ENCODE peak calls at places on chromosomes 4 and X, in six cellular contexts. One of them, this sample, is unnamed.

GRCh38 chrX:150664290-150664689 is 28.9 kb upstream of the MTMR1 start:
- DNase-seq in activated CD8-positive, alpha-beta memory T cell treated with anti-CD3 and anti-CD28 coated beads, Interleukin-2, amount 50 U/mL, for 48 hours: no peak
- DNase-seq in stimulated activated CD4-positive, alpha-beta T cell treated with anti-CD3 and anti-CD28 coated beads, Interleukin-15, amount 100 ng/mL, for 1 hour: no peak
- DNase-seq in HFF-Myc: no peak
- DNase-seq in neural progenitor cell: no peak
- DNase-seq in HFFc6: no peak
- DNase-seq in this sample: peak; percentile 64

GRCh38 chrX:39859991-39860861 is 237.5 kb downstream of the BCOR start:
- DNase-seq in HFF-Myc: peak; percentile 45
- DNase-seq in HFFc6: peak; percentile 44
- DNase-seq in stimulated activated CD4-positive, alpha-beta T cell treated with anti-CD3 and anti-CD28 coated beads, Interleukin-15, amount 100 ng/mL, for 1 hour: peak; percentile 63
- DNase-seq in activated CD8-positive, alpha-beta memory T cell treated with anti-CD3 and anti-CD28 coated beads, Interleukin-2, amount 50 U/mL, for 48 hours: peak; percentile 79
- DNase-seq in neural progenitor cell: peak; percentile 70
- DNase-seq in this sample: no peak

GRCh38 chrX:110992611-110993010 is 103.4 kb upstream of the PAK3 start:
- DNase-seq in HFFc6: no peak
- DNase-seq in activated CD8-positive, alpha-beta memory T cell treated with anti-CD3 and anti-CD28 coated beads, Interleukin-2, amount 50 U/mL, for 48 hours: no peak
- DNase-seq in neural progenitor cell: peak; percentile 65
- DNase-seq in HFF-Myc: no peak
- DNase-seq in stimulated activated CD4-positive, alpha-beta T cell treated with anti-CD3 and anti-CD28 coated beads, Interleukin-15, amount 100 ng/mL, for 1 hour: no peak
- DNase-seq in this sample: no peak

GRCh38 chrX:69387559-69388487 is 116.3 kb upstream of the NALF2 start:
- DNase-seq in stimulated activated CD4-positive, alpha-beta T cell treated with anti-CD3 and anti-CD28 coated beads, Interleukin-15, amount 100 ng/mL, for 1 hour: peak; percentile 3
- DNase-seq in HFF-Myc: no peak
- DNase-seq in HFFc6: peak; percentile 5
- DNase-seq in activated CD8-positive, alpha-beta memory T cell treated with anti-CD3 and anti-CD28 coated beads, Interleukin-2, amount 50 U/mL, for 48 hours: peak; percentile 61
- DNase-seq in neural progenitor cell: peak; percentile 92
- DNase-seq in this sample: no peak

GRCh38 chr4:1458581-1458980 is 52.3 kb upstream of the NKX1-1 start:
- DNase-seq in neural progenitor cell: no peak
- DNase-seq in HFF-Myc: no peak
- DNase-seq in stimulated activated CD4-positive, alpha-beta T cell treated with anti-CD3 and anti-CD28 coated beads, Interleukin-15, amount 100 ng/mL, for 1 hour: no peak
- DNase-seq in activated CD8-positive, alpha-beta memory T cell treated with anti-CD3 and anti-CD28 coated beads, Interleukin-2, amount 50 U/mL, for 48 hours: no peak
- DNase-seq in HFFc6: no peak
- DNase-seq in this sample: no peak

GRCh38 chr4:37219251-37219650 is 25.3 kb upstream of the NWD2 start:
- DNase-seq in activated CD8-positive, alpha-beta memory T cell treated with anti-CD3 and anti-CD28 coated beads, Interleukin-2, amount 50 U/mL, for 48 hours: no peak
- DNase-seq in neural progenitor cell: no peak
- DNase-seq in stimulated activated CD4-positive, alpha-beta T cell treated with anti-CD3 and anti-CD28 coated beads, Interleukin-15, amount 100 ng/mL, for 1 hour: no peak
- DNase-seq in HFF-Myc: no peak
- DNase-seq in HFFc6: no peak
- DNase-seq in this sample: no peak

GRCh38 chr4:73698217-73698616 is 42.2 kb upstream of the CXCL8 start:
- DNase-seq in HFFc6: no peak
- DNase-seq in neural progenitor cell: peak; percentile 7
- DNase-seq in stimulated activated CD4-positive, alpha-beta T cell treated with anti-CD3 and anti-CD28 coated beads, Interleukin-15, amount 100 ng/mL, for 1 hour: no peak
- DNase-seq in HFF-Myc: no peak
- DNase-seq in activated CD8-positive, alpha-beta memory T cell treated with anti-CD3 and anti-CD28 coated beads, Interleukin-2, amount 50 U/mL, for 48 hours: no peak
- DNase-seq in this sample: no peak

GRCh38 chr4:73707269-73707875 is 33.0 kb upstream of the CXCL8 start:
- DNase-seq in stimulated activated CD4-positive, alpha-beta T cell treated with anti-CD3 and anti-CD28 coated beads, Interleukin-15, amount 100 ng/mL, for 1 hour: no peak
- DNase-seq in activated CD8-positive, alpha-beta memory T cell treated with anti-CD3 and anti-CD28 coated beads, Interleukin-2, amount 50 U/mL, for 48 hours: no peak
- DNase-seq in neural progenitor cell: no peak
- DNase-seq in HFF-Myc: no peak
- DNase-seq in HFFc6: no peak
- DNase-seq in this sample: no peak

GRCh38 chr4:114312349-114312748 is 286.3 kb upstream of the UGT8 start:
- DNase-seq in HFFc6: no peak
- DNase-seq in activated CD8-positive, alpha-beta memory T cell treated with anti-CD3 and anti-CD28 coated beads, Interleukin-2, amount 50 U/mL, for 48 hours: no peak
- DNase-seq in stimulated activated CD4-positive, alpha-beta T cell treated with anti-CD3 and anti-CD28 coated beads, Interleukin-15, amount 100 ng/mL, for 1 hour: no peak
- DNase-seq in neural progenitor cell: peak; percentile 2
- DNase-seq in HFF-Myc: no peak
- DNase-seq in this sample: no peak

GRCh38 chr4:117801756-117802155 is 232.5 kb upstream of the NDST3 start:
- DNase-seq in HFF-Myc: no peak
- DNase-seq in HFFc6: no peak
- DNase-seq in activated CD8-positive, alpha-beta memory T cell treated with anti-CD3 and anti-CD28 coated beads, Interleukin-2, amount 50 U/mL, for 48 hours: no peak
- DNase-seq in stimulated activated CD4-positive, alpha-beta T cell treated with anti-CD3 and anti-CD28 coated beads, Interleukin-15, amount 100 ng/mL, for 1 hour: no peak
- DNase-seq in neural progenitor cell: no peak
- DNase-seq in this sample: no peak

GRCh38 chrX:129759576-129760061 is 20.1 kb upstream of the SASH3 start:
- DNase-seq in HFFc6: peak; percentile 72
- DNase-seq in stimulated activated CD4-positive, alpha-beta T cell treated with anti-CD3 and anti-CD28 coated beads, Interleukin-15, amount 100 ng/mL, for 1 hour: no peak
- DNase-seq in HFF-Myc: no peak
- DNase-seq in neural progenitor cell: peak; percentile 34
- DNase-seq in activated CD8-positive, alpha-beta memory T cell treated with anti-CD3 and anti-CD28 coated beads, Interleukin-2, amount 50 U/mL, for 48 hours: peak; percentile 69
- DNase-seq in this sample: peak; percentile 71

GRCh38 chrX:40237745-40238178 is 140.0 kb upstream of the BCOR start:
- DNase-seq in neural progenitor cell: peak; percentile 67
- DNase-seq in stimulated activated CD4-positive, alpha-beta T cell treated with anti-CD3 and anti-CD28 coated beads, Interleukin-15, amount 100 ng/mL, for 1 hour: no peak
- DNase-seq in HFF-Myc: no peak
- DNase-seq in HFFc6: no peak
- DNase-seq in activated CD8-positive, alpha-beta memory T cell treated with anti-CD3 and anti-CD28 coated beads, Interleukin-2, amount 50 U/mL, for 48 hours: no peak
- DNase-seq in this sample: no peak

GRCh38 chr4:81885016-81885415 is 413.3 kb upstream of the RASGEF1B start:
- DNase-seq in activated CD8-positive, alpha-beta memory T cell treated with anti-CD3 and anti-CD28 coated beads, Interleukin-2, amount 50 U/mL, for 48 hours: no peak
- DNase-seq in stimulated activated CD4-positive, alpha-beta T cell treated with anti-CD3 and anti-CD28 coated beads, Interleukin-15, amount 100 ng/mL, for 1 hour: no peak
- DNase-seq in neural progenitor cell: no peak
- DNase-seq in HFF-Myc: no peak
- DNase-seq in HFFc6: no peak
- DNase-seq in this sample: no peak

GRCh38 chr4:7027284-7027683 is 15.9 kb upstream of the TADA2B start:
- DNase-seq in stimulated activated CD4-positive, alpha-beta T cell treated with anti-CD3 and anti-CD28 coated beads, Interleukin-15, amount 100 ng/mL, for 1 hour: no peak
- DNase-seq in HFFc6: no peak
- DNase-seq in neural progenitor cell: no peak
- DNase-seq in HFF-Myc: no peak
- DNase-seq in activated CD8-positive, alpha-beta memory T cell treated with anti-CD3 and anti-CD28 coated beads, Interleukin-2, amount 50 U/mL, for 48 hours: no peak
- DNase-seq in this sample: peak; percentile 10

GRCh38 chr4:113331811-113332210 is 282.4 kb downstream of the ANK2 start:
- DNase-seq in stimulated activated CD4-positive, alpha-beta T cell treated with anti-CD3 and anti-CD28 coated beads, Interleukin-15, amount 100 ng/mL, for 1 hour: no peak
- DNase-seq in HFFc6: no peak
- DNase-seq in neural progenitor cell: no peak
- DNase-seq in activated CD8-positive, alpha-beta memory T cell treated with anti-CD3 and anti-CD28 coated beads, Interleukin-2, amount 50 U/mL, for 48 hours: no peak
- DNase-seq in HFF-Myc: no peak
- DNase-seq in this sample: no peak

GRCh38 chr4:171834640-171835039 is 21.4 kb downstream of the GALNTL6 start:
- DNase-seq in neural progenitor cell: no peak
- DNase-seq in activated CD8-positive, alpha-beta memory T cell treated with anti-CD3 and anti-CD28 coated beads, Interleukin-2, amount 50 U/mL, for 48 hours: no peak
- DNase-seq in HFF-Myc: no peak
- DNase-seq in stimulated activated CD4-positive, alpha-beta T cell treated with anti-CD3 and anti-CD28 coated beads, Interleukin-15, amount 100 ng/mL, for 1 hour: no peak
- DNase-seq in HFFc6: no peak
- DNase-seq in this sample: no peak

GRCh38 chr4:139550724-139551429 is 5.1 kb downstream of the SETD7 start:
- DNase-seq in HFF-Myc: no peak
- DNase-seq in activated CD8-positive, alpha-beta memory T cell treated with anti-CD3 and anti-CD28 coated beads, Interleukin-2, amount 50 U/mL, for 48 hours: no peak
- DNase-seq in HFFc6: no peak
- DNase-seq in neural progenitor cell: peak; percentile 40
- DNase-seq in stimulated activated CD4-positive, alpha-beta T cell treated with anti-CD3 and anti-CD28 coated beads, Interleukin-15, amount 100 ng/mL, for 1 hour: no peak
- DNase-seq in this sample: no peak

GRCh38 chr4:185840201-185840600 is 28.2 kb upstream of the SORBS2 start:
- DNase-seq in activated CD8-positive, alpha-beta memory T cell treated with anti-CD3 and anti-CD28 coated beads, Interleukin-2, amount 50 U/mL, for 48 hours: no peak
- DNase-seq in HFF-Myc: no peak
- DNase-seq in stimulated activated CD4-positive, alpha-beta T cell treated with anti-CD3 and anti-CD28 coated beads, Interleukin-15, amount 100 ng/mL, for 1 hour: no peak
- DNase-seq in neural progenitor cell: no peak
- DNase-seq in HFFc6: peak; percentile 37
- DNase-seq in this sample: no peak

GRCh38 chr4:54232151-54232688 is 3.1 kb downstream of the PDGFRA start:
- DNase-seq in HFF-Myc: no peak
- DNase-seq in activated CD8-positive, alpha-beta memory T cell treated with anti-CD3 and anti-CD28 coated beads, Interleukin-2, amount 50 U/mL, for 48 hours: peak; percentile 55
- DNase-seq in HFFc6: no peak
- DNase-seq in neural progenitor cell: peak; percentile 25
- DNase-seq in stimulated activated CD4-positive, alpha-beta T cell treated with anti-CD3 and anti-CD28 coated beads, Interleukin-15, amount 100 ng/mL, for 1 hour: no peak
- DNase-seq in this sample: peak; percentile 59

GRCh38 chrX:51461053-51462050 is 35.0 kb downstream of the NUDT11 start:
- DNase-seq in activated CD8-positive, alpha-beta memory T cell treated with anti-CD3 and anti-CD28 coated beads, Interleukin-2, amount 50 U/mL, for 48 hours: no peak
- DNase-seq in neural progenitor cell: peak; percentile 45
- DNase-seq in stimulated activated CD4-positive, alpha-beta T cell treated with anti-CD3 and anti-CD28 coated beads, Interleukin-15, amount 100 ng/mL, for 1 hour: no peak
- DNase-seq in HFFc6: no peak
- DNase-seq in HFF-Myc: no peak
- DNase-seq in this sample: no peak

GRCh38 chrX:130728208-130728607 is 174.8 kb downstream of the ENOX2 start:
- DNase-seq in neural progenitor cell: no peak
- DNase-seq in activated CD8-positive, alpha-beta memory T cell treated with anti-CD3 and anti-CD28 coated beads, Interleukin-2, amount 50 U/mL, for 48 hours: no peak
- DNase-seq in HFF-Myc: no peak
- DNase-seq in stimulated activated CD4-positive, alpha-beta T cell treated with anti-CD3 and anti-CD28 coated beads, Interleukin-15, amount 100 ng/mL, for 1 hour: no peak
- DNase-seq in HFFc6: peak; percentile 66
- DNase-seq in this sample: no peak

GRCh38 chrX:119753639-119754257 is 4.6 kb upstream of the SOWAHD start:
- DNase-seq in HFFc6: peak; percentile 27
- DNase-seq in HFF-Myc: no peak
- DNase-seq in activated CD8-positive, alpha-beta memory T cell treated with anti-CD3 and anti-CD28 coated beads, Interleukin-2, amount 50 U/mL, for 48 hours: no peak
- DNase-seq in neural progenitor cell: peak; percentile 48
- DNase-seq in stimulated activated CD4-positive, alpha-beta T cell treated with anti-CD3 and anti-CD28 coated beads, Interleukin-15, amount 100 ng/mL, for 1 hour: no peak
- DNase-seq in this sample: no peak

GRCh38 chrX:69082753-69083150 is 82.5 kb downstream of the PJA1 start:
- DNase-seq in stimulated activated CD4-positive, alpha-beta T cell treated with anti-CD3 and anti-CD28 coated beads, Interleukin-15, amount 100 ng/mL, for 1 hour: no peak
- DNase-seq in HFF-Myc: no peak
- DNase-seq in activated CD8-positive, alpha-beta memory T cell treated with anti-CD3 and anti-CD28 coated beads, Interleukin-2, amount 50 U/mL, for 48 hours: no peak
- DNase-seq in HFFc6: no peak
- DNase-seq in neural progenitor cell: no peak
- DNase-seq in this sample: no peak

GRCh38 chr4:123418486-123418931 is 21.9 kb downstream of the SPRY1 start:
- DNase-seq in stimulated activated CD4-positive, alpha-beta T cell treated with anti-CD3 and anti-CD28 coated beads, Interleukin-15, amount 100 ng/mL, for 1 hour: no peak
- DNase-seq in HFF-Myc: peak; percentile 56
- DNase-seq in HFFc6: peak; percentile 85
- DNase-seq in neural progenitor cell: peak; percentile 92
- DNase-seq in activated CD8-positive, alpha-beta memory T cell treated with anti-CD3 and anti-CD28 coated beads, Interleukin-2, amount 50 U/mL, for 48 hours: no peak
- DNase-seq in this sample: no peak

GRCh38 chr4:92862509-92862908 is 558.7 kb downstream of the GRID2 start:
- DNase-seq in activated CD8-positive, alpha-beta memory T cell treated with anti-CD3 and anti-CD28 coated beads, Interleukin-2, amount 50 U/mL, for 48 hours: no peak
- DNase-seq in stimulated activated CD4-positive, alpha-beta T cell treated with anti-CD3 and anti-CD28 coated beads, Interleukin-15, amount 100 ng/mL, for 1 hour: no peak
- DNase-seq in HFF-Myc: no peak
- DNase-seq in neural progenitor cell: no peak
- DNase-seq in HFFc6: no peak
- DNase-seq in this sample: no peak

GRCh38 chr4:135277116-135277979 is 1075.8 kb upstream of the PABPC4L start:
- DNase-seq in neural progenitor cell: no peak
- DNase-seq in HFF-Myc: no peak
- DNase-seq in stimulated activated CD4-positive, alpha-beta T cell treated with anti-CD3 and anti-CD28 coated beads, Interleukin-15, amount 100 ng/mL, for 1 hour: no peak
- DNase-seq in activated CD8-positive, alpha-beta memory T cell treated with anti-CD3 and anti-CD28 coated beads, Interleukin-2, amount 50 U/mL, for 48 hours: no peak
- DNase-seq in HFFc6: peak; percentile 68
- DNase-seq in this sample: no peak

GRCh38 chrX:141668371-141668770 is 30.2 kb downstream of the SPANXD start:
- DNase-seq in activated CD8-positive, alpha-beta memory T cell treated with anti-CD3 and anti-CD28 coated beads, Interleukin-2, amount 50 U/mL, for 48 hours: no peak
- DNase-seq in stimulated activated CD4-positive, alpha-beta T cell treated with anti-CD3 and anti-CD28 coated beads, Interleukin-15, amount 100 ng/mL, for 1 hour: no peak
- DNase-seq in HFFc6: no peak
- DNase-seq in neural progenitor cell: no peak
- DNase-seq in HFF-Myc: no peak
- DNase-seq in this sample: no peak

GRCh38 chrX:3697220-3697684 is 16.2 kb downstream of the PRKX start:
- DNase-seq in stimulated activated CD4-positive, alpha-beta T cell treated with anti-CD3 and anti-CD28 coated beads, Interleukin-15, amount 100 ng/mL, for 1 hour: no peak
- DNase-seq in neural progenitor cell: no peak
- DNase-seq in HFF-Myc: no peak
- DNase-seq in activated CD8-positive, alpha-beta memory T cell treated with anti-CD3 and anti-CD28 coated beads, Interleukin-2, amount 50 U/mL, for 48 hours: no peak
- DNase-seq in HFFc6: no peak
- DNase-seq in this sample: peak; percentile 83

GRCh38 chr4:178026999-178027398 is 584.8 kb upstream of the AGA start:
- DNase-seq in HFF-Myc: no peak
- DNase-seq in stimulated activated CD4-positive, alpha-beta T cell treated with anti-CD3 and anti-CD28 coated beads, Interleukin-15, amount 100 ng/mL, for 1 hour: no peak
- DNase-seq in HFFc6: no peak
- DNase-seq in activated CD8-positive, alpha-beta memory T cell treated with anti-CD3 and anti-CD28 coated beads, Interleukin-2, amount 50 U/mL, for 48 hours: no peak
- DNase-seq in neural progenitor cell: no peak
- DNase-seq in this sample: no peak

GRCh38 chrX:79156818-79157217 is 12.3 kb downstream of the GPR174 start:
- DNase-seq in neural progenitor cell: no peak
- DNase-seq in stimulated activated CD4-positive, alpha-beta T cell treated with anti-CD3 and anti-CD28 coated beads, Interleukin-15, amount 100 ng/mL, for 1 hour: no peak
- DNase-seq in HFFc6: no peak
- DNase-seq in HFF-Myc: no peak
- DNase-seq in activated CD8-positive, alpha-beta memory T cell treated with anti-CD3 and anti-CD28 coated beads, Interleukin-2, amount 50 U/mL, for 48 hours: no peak
- DNase-seq in this sample: no peak

GRCh38 chr4:76690906-76691275 is 207.1 kb downstream of the SOWAHB start:
- DNase-seq in activated CD8-positive, alpha-beta memory T cell treated with anti-CD3 and anti-CD28 coated beads, Interleukin-2, amount 50 U/mL, for 48 hours: no peak
- DNase-seq in HFFc6: no peak
- DNase-seq in HFF-Myc: no peak
- DNase-seq in neural progenitor cell: no peak
- DNase-seq in stimulated activated CD4-positive, alpha-beta T cell treated with anti-CD3 and anti-CD28 coated beads, Interleukin-15, amount 100 ng/mL, for 1 hour: no peak
- DNase-seq in this sample: no peak

GRCh38 chr4:6342530-6343293 is 73.1 kb downstream of the WFS1 start:
- DNase-seq in HFFc6: no peak
- DNase-seq in activated CD8-positive, alpha-beta memory T cell treated with anti-CD3 and anti-CD28 coated beads, Interleukin-2, amount 50 U/mL, for 48 hours: no peak
- DNase-seq in HFF-Myc: no peak
- DNase-seq in neural progenitor cell: peak; percentile 59
- DNase-seq in stimulated activated CD4-positive, alpha-beta T cell treated with anti-CD3 and anti-CD28 coated beads, Interleukin-15, amount 100 ng/mL, for 1 hour: no peak
- DNase-seq in this sample: peak; percentile 37

GRCh38 chr4:121784401-121784800 is 16.7 kb upstream of the EXOSC9 start:
- DNase-seq in stimulated activated CD4-positive, alpha-beta T cell treated with anti-CD3 and anti-CD28 coated beads, Interleukin-15, amount 100 ng/mL, for 1 hour: no peak
- DNase-seq in activated CD8-positive, alpha-beta memory T cell treated with anti-CD3 and anti-CD28 coated beads, Interleukin-2, amount 50 U/mL, for 48 hours: no peak
- DNase-seq in neural progenitor cell: no peak
- DNase-seq in HFF-Myc: no peak
- DNase-seq in HFFc6: peak; percentile 35
- DNase-seq in this sample: no peak

This sample was measured in kidney.